ENCODE peak calls at places on chromosomes 4 and X, in ten cellular contexts. One of them, this sample, is unnamed. For H3K36me3, the result is how much of the 10 kb centered on the place peaks cover.

GRCh38 chrX:53317365-53318069 is 36.1 kb upstream of the IQSEC2 start:
- DNase-seq in upper lobe of right lung: peak
- DNase-seq in left ventricle myocardium inferior: peak
- DNase-seq in SK-N-SH: peak
- DNase-seq in heart left ventricle: peak
- DNase-seq in tibial nerve: peak
- DNase-seq in RWPE2: no peak
- DNase-seq in BJ: no peak
- DNase-seq in cardiac muscle cell: peak
- DNase-seq in bronchial epithelial cell: no peak
- DNase-seq in this sample: peak

GRCh38 chr4:124025423-124025822 is 628.8 kb downstream of the SPRY1 start:
- DNase-seq in left ventricle myocardium inferior: no peak
- DNase-seq in BJ: no peak
- DNase-seq in upper lobe of right lung: no peak
- DNase-seq in RWPE2: no peak
- DNase-seq in bronchial epithelial cell: peak
- DNase-seq in heart left ventricle: no peak
- DNase-seq in cardiac muscle cell: no peak
- DNase-seq in SK-N-SH: no peak
- DNase-seq in tibial nerve: no peak
- DNase-seq in this sample: no peak

GRCh38 chrX:23292979-23293651 is 41.5 kb upstream of the PTCHD1 start:
- DNase-seq in bronchial epithelial cell: peak
- DNase-seq in SK-N-SH: no peak
- DNase-seq in heart left ventricle: no peak
- DNase-seq in BJ: no peak
- DNase-seq in tibial nerve: no peak
- DNase-seq in left ventricle myocardium inferior: no peak
- DNase-seq in cardiac muscle cell: no peak
- DNase-seq in RWPE2: no peak
- DNase-seq in upper lobe of right lung: no peak
- DNase-seq in this sample: no peak

GRCh38 chrX:11944486-11944885 is 186.4 kb downstream of the MSL3 start:
- DNase-seq in heart left ventricle: no peak
- DNase-seq in RWPE2: no peak
- DNase-seq in bronchial epithelial cell: peak
- DNase-seq in BJ: no peak
- DNase-seq in left ventricle myocardium inferior: no peak
- DNase-seq in SK-N-SH: peak
- DNase-seq in cardiac muscle cell: peak
- DNase-seq in tibial nerve: no peak
- DNase-seq in upper lobe of right lung: no peak
- DNase-seq in this sample: no peak

GRCh38 chr4:75030649-75031235 is 97.8 kb downstream of the PARM1 start:
- DNase-seq in left ventricle myocardium inferior: no peak
- DNase-seq in BJ: no peak
- DNase-seq in upper lobe of right lung: no peak
- DNase-seq in bronchial epithelial cell: no peak
- DNase-seq in tibial nerve: no peak
- DNase-seq in RWPE2: no peak
- DNase-seq in SK-N-SH: no peak
- DNase-seq in heart left ventricle: no peak
- DNase-seq in cardiac muscle cell: no peak
- DNase-seq in this sample: no peak

GRCh38 chrX:68421651-68422050 is 11.6 kb downstream of the OPHN1 start:
- DNase-seq in BJ: no peak
- DNase-seq in upper lobe of right lung: no peak
- DNase-seq in RWPE2: no peak
- DNase-seq in heart left ventricle: no peak
- DNase-seq in cardiac muscle cell: no peak
- DNase-seq in SK-N-SH: no peak
- DNase-seq in left ventricle myocardium inferior: no peak
- DNase-seq in tibial nerve: no peak
- DNase-seq in bronchial epithelial cell: no peak
- DNase-seq in this sample: no peak

GRCh38 chr4:15794905-15795304 is 16.8 kb downstream of the CD38 start:
- DNase-seq in upper lobe of right lung: no peak
- DNase-seq in RWPE2: no peak
- DNase-seq in BJ: no peak
- DNase-seq in left ventricle myocardium inferior: no peak
- DNase-seq in cardiac muscle cell: peak
- DNase-seq in bronchial epithelial cell: no peak
- DNase-seq in tibial nerve: no peak
- DNase-seq in SK-N-SH: no peak
- DNase-seq in heart left ventricle: no peak
- DNase-seq in this sample: no peak

GRCh38 chrX:15882704-15883539 is 28.3 kb upstream of the AP1S2 start:
- DNase-seq in RWPE2: no peak
- DNase-seq in upper lobe of right lung: no peak
- DNase-seq in bronchial epithelial cell: peak
- DNase-seq in BJ: no peak
- DNase-seq in SK-N-SH: no peak
- DNase-seq in left ventricle myocardium inferior: no peak
- DNase-seq in heart left ventricle: no peak
- DNase-seq in tibial nerve: no peak
- DNase-seq in cardiac muscle cell: peak
- DNase-seq in this sample: no peak

GRCh38 chr4:182918791-182919302 is 1.7 kb upstream of the DCTD start:
- DNase-seq in RWPE2: no peak
- DNase-seq in bronchial epithelial cell: peak
- DNase-seq in SK-N-SH: no peak
- DNase-seq in heart left ventricle: no peak
- DNase-seq in upper lobe of right lung: no peak
- DNase-seq in BJ: no peak
- DNase-seq in cardiac muscle cell: no peak
- DNase-seq in left ventricle myocardium inferior: no peak
- DNase-seq in tibial nerve: no peak
- DNase-seq in this sample: no peak

GRCh38 chr4:163107754-163108153 is 58.9 kb downstream of the NAF1 start:
- DNase-seq in cardiac muscle cell: peak
- DNase-seq in left ventricle myocardium inferior: no peak
- DNase-seq in upper lobe of right lung: no peak
- DNase-seq in tibial nerve: no peak
- DNase-seq in RWPE2: no peak
- DNase-seq in SK-N-SH: no peak
- DNase-seq in bronchial epithelial cell: peak
- DNase-seq in BJ: no peak
- DNase-seq in heart left ventricle: no peak
- DNase-seq in this sample: no peak
- TF ChIP-seq CTCF in cardiac muscle cell: peak
- TF ChIP-seq CTCF in left ventricle myocardium inferior: no peak
- TF ChIP-seq CTCF in upper lobe of right lung: peak
- TF ChIP-seq CTCF in tibial nerve: no peak
- TF ChIP-seq CTCF in RWPE2: peak
- TF ChIP-seq CTCF in SK-N-SH: peak
- TF ChIP-seq CTCF in bronchial epithelial cell: no peak
- TF ChIP-seq CTCF in BJ: no peak
- TF ChIP-seq CTCF in heart left ventricle: no peak
- TF ChIP-seq CTCF in this sample: no peak

DNA sequence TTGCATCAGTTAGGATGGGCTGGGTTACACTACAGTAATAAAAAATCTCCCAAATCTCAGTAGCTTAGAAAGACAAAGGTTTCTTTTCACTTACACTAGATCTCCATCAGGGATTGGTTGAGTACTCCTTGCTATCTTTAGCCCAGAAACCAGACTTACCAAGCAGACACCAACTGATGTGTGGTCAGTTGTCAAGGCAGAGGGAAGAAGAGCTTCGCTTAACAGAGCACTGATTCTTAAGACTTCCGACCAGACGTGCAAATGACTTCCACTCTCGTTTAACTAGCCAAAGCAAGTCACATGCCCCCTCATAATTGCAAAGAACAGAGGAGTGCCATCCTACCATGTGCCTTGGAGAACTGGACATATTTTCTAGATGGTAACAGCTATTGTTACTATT is 5.7 kb upstream of the ZNF518B start:
- DNase-seq in heart left ventricle: no peak
- DNase-seq in tibial nerve: no peak
- DNase-seq in RWPE2: no peak
- DNase-seq in bronchial epithelial cell: no peak
- DNase-seq in SK-N-SH: no peak
- DNase-seq in cardiac muscle cell: no peak
- DNase-seq in upper lobe of right lung: no peak
- DNase-seq in BJ: no peak
- DNase-seq in left ventricle myocardium inferior: no peak
- DNase-seq in this sample: no peak
- H3K36me3 ChIP-seq in heart left ventricle: under half
- H3K36me3 ChIP-seq in tibial nerve: under half
- H3K36me3 ChIP-seq in RWPE2: under half
- H3K36me3 ChIP-seq in bronchial epithelial cell: under half
- H3K36me3 ChIP-seq in SK-N-SH: under half
- H3K36me3 ChIP-seq in cardiac muscle cell: under half
- H3K36me3 ChIP-seq in upper lobe of right lung: under half
- H3K36me3 ChIP-seq in BJ: under half
- H3K36me3 ChIP-seq in left ventricle myocardium inferior: under half
- H3K36me3 ChIP-seq in this sample: under half

GRCh38 chrX:148867596-148867995 is 367.2 kb downstream of the AFF2 start:
- DNase-seq in heart left ventricle: no peak
- DNase-seq in bronchial epithelial cell: peak
- DNase-seq in RWPE2: no peak
- DNase-seq in left ventricle myocardium inferior: no peak
- DNase-seq in upper lobe of right lung: no peak
- DNase-seq in BJ: no peak
- DNase-seq in tibial nerve: no peak
- DNase-seq in SK-N-SH: no peak
- DNase-seq in cardiac muscle cell: no peak
- DNase-seq in this sample: peak

GRCh38 chrX:148865237-148865636 is 364.8 kb downstream of the AFF2 start:
- DNase-seq in tibial nerve: no peak
- DNase-seq in bronchial epithelial cell: no peak
- DNase-seq in heart left ventricle: no peak
- DNase-seq in BJ: no peak
- DNase-seq in RWPE2: no peak
- DNase-seq in cardiac muscle cell: no peak
- DNase-seq in left ventricle myocardium inferior: no peak
- DNase-seq in upper lobe of right lung: no peak
- DNase-seq in SK-N-SH: no peak
- DNase-seq in this sample: no peak
- TF ChIP-seq CTCF in tibial nerve: no peak
- TF ChIP-seq CTCF in bronchial epithelial cell: no peak
- TF ChIP-seq CTCF in heart left ventricle: no peak
- TF ChIP-seq CTCF in BJ: no peak
- TF ChIP-seq CTCF in RWPE2: no peak
- TF ChIP-seq CTCF in cardiac muscle cell: no peak
- TF ChIP-seq CTCF in left ventricle myocardium inferior: no peak
- TF ChIP-seq CTCF in upper lobe of right lung: no peak
- TF ChIP-seq CTCF in SK-N-SH: no peak
- TF ChIP-seq CTCF in this sample: no peak

GRCh38 chr4:184727430-184727829 is 6.5 kb downstream of the CENPU start:
- DNase-seq in SK-N-SH: no peak
- DNase-seq in left ventricle myocardium inferior: no peak
- DNase-seq in RWPE2: no peak
- DNase-seq in BJ: no peak
- DNase-seq in upper lobe of right lung: no peak
- DNase-seq in tibial nerve: no peak
- DNase-seq in cardiac muscle cell: no peak
- DNase-seq in heart left ventricle: no peak
- DNase-seq in bronchial epithelial cell: no peak
- DNase-seq in this sample: no peak
- H3K36me3 ChIP-seq in SK-N-SH: under half
- H3K36me3 ChIP-seq in left ventricle myocardium inferior: under half
- H3K36me3 ChIP-seq in RWPE2: half or more
- H3K36me3 ChIP-seq in BJ: under half
- H3K36me3 ChIP-seq in upper lobe of right lung: under half
- H3K36me3 ChIP-seq in tibial nerve: under half
- H3K36me3 ChIP-seq in cardiac muscle cell: under half
- H3K36me3 ChIP-seq in heart left ventricle: under half
- H3K36me3 ChIP-seq in bronchial epithelial cell: under half
- H3K36me3 ChIP-seq in this sample: under half

GRCh38 chrX:118682258-118683014 is 45.0 kb upstream of the IL13RA1 start:
- DNase-seq in SK-N-SH: no peak
- DNase-seq in upper lobe of right lung: no peak
- DNase-seq in cardiac muscle cell: peak
- DNase-seq in tibial nerve: no peak
- DNase-seq in bronchial epithelial cell: peak
- DNase-seq in RWPE2: no peak
- DNase-seq in BJ: no peak
- DNase-seq in left ventricle myocardium inferior: no peak
- DNase-seq in heart left ventricle: no peak
- DNase-seq in this sample: no peak

GRCh38 chrX:118688935-118689334 is 38.5 kb upstream of the IL13RA1 start:
- DNase-seq in BJ: no peak
- DNase-seq in left ventricle myocardium inferior: no peak
- DNase-seq in upper lobe of right lung: no peak
- DNase-seq in tibial nerve: no peak
- DNase-seq in bronchial epithelial cell: no peak
- DNase-seq in SK-N-SH: peak
- DNase-seq in RWPE2: no peak
- DNase-seq in cardiac muscle cell: no peak
- DNase-seq in heart left ventricle: no peak
- DNase-seq in this sample: no peak

DNA sequence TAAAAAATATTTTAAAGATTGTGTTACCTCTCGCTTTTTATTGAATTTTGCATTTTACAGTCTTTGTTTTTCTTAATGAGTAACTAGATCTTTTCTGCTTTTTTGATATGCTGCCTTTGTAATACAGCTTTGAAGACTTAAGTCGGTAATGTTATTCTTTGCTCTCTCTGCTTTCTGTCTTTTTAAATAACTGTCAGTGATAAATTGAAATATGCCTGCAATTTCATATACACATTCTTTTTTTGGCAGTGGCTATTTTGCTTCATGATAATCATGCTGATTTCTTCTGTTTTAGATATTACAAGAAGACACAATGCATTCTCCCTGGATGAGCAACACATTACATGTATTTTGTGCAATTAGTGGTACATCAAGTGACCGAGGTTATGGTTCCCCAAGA is 42.0 kb upstream of the IL13RA1 start:
- DNase-seq in SK-N-SH: no peak
- DNase-seq in RWPE2: no peak
- DNase-seq in left ventricle myocardium inferior: no peak
- DNase-seq in heart left ventricle: no peak
- DNase-seq in upper lobe of right lung: no peak
- DNase-seq in tibial nerve: no peak
- DNase-seq in bronchial epithelial cell: no peak
- DNase-seq in cardiac muscle cell: no peak
- DNase-seq in BJ: no peak
- DNase-seq in this sample: no peak
- TF ChIP-seq CTCF in SK-N-SH: no peak
- TF ChIP-seq CTCF in RWPE2: no peak
- TF ChIP-seq CTCF in left ventricle myocardium inferior: no peak
- TF ChIP-seq CTCF in heart left ventricle: no peak
- TF ChIP-seq CTCF in upper lobe of right lung: no peak
- TF ChIP-seq CTCF in tibial nerve: no peak
- TF ChIP-seq CTCF in bronchial epithelial cell: no peak
- TF ChIP-seq CTCF in cardiac muscle cell: no peak
- TF ChIP-seq CTCF in BJ: no peak
- TF ChIP-seq CTCF in this sample: no peak